ENCODE peak calls at places on chromosome 7, in seven cellular contexts. B is mammary epithelial cell, R is psoas muscle, J is H7, L is lower leg skin, Z is left lung, F is GM12865. P is an unnamed sample.

GRCh38 chr7:132650498-132650897 is 74.2 kb upstream of the PLXNA4 start:
- DNase-seq in B (peak), L (no peak), F (no peak), J (no peak), Z (no peak), R (no peak), P (peak)

GRCh38 chr7:11749629-11750028 is 82.4 kb downstream of the THSD7A start:
- DNase-seq in R (no peak), Z (no peak), B (no peak), F (no peak), L (no peak), J (no peak), P (no peak)

GRCh38 chr7:17581301-17581700 is 282.8 kb downstream of the AHR start:
- DNase-seq in L (no peak), F (no peak), Z (no peak), J (no peak), R (no peak), B (no peak), P (no peak)

GRCh38 chr7:3154881-3155494 is 111.3 kb upstream of the CARD11 start:
- DNase-seq in L (no peak), J (peak), R (no peak), Z (no peak), B (peak), F (peak), P (peak)

GRCh38 chr7:150439926-150440325 is 10.5 kb upstream of the GIMAP8 start:
- DNase-seq in B (no peak), L (no peak), J (no peak), R (no peak), Z (no peak), F (no peak), P (no peak)

GRCh38 chr7:143248781-143249354 is 14.4 kb upstream of the GSTK1 start:
- DNase-seq in J (no peak), Z (no peak), B (peak), L (no peak), R (no peak), F (no peak), P (no peak)

GRCh38 chr7:45920543-45921380 is at the start of gene IGFBP3:
- DNase-seq in Z (no peak), R (peak), J (peak), B (peak), L (no peak), F (peak), P (no peak)

GRCh38 chr7:100396421-100396982 is 23.2 kb downstream of the PILRA start:
- DNase-seq in R (no peak), B (no peak), L (no peak), Z (no peak), J (no peak), F (peak), P (no peak)

GRCh38 chr7:99141756-99142726 is 1.9 kb downstream of the SMURF1 start:
- DNase-seq in F (peak), J (peak), R (peak), L (peak), B (peak), Z (peak), P (peak)

GRCh38 chr7:131745645-131746248 is 189.3 kb upstream of the PODXL start:
- DNase-seq in Z (peak), L (no peak), B (peak), F (peak), J (peak), R (no peak), P (no peak)

GRCh38 chr7:132312531-132313070 is 263.7 kb downstream of the PLXNA4 start:
- DNase-seq in L (no peak), R (no peak), F (no peak), Z (no peak), B (no peak), J (no peak), P (no peak)

GRCh38 chr7:101717986-101718746 is 89.1 kb upstream of the MYL10 start:
- DNase-seq in L (no peak), Z (peak), J (peak), B (no peak), F (no peak), R (peak), P (peak)

GRCh38 chr7:43647772-43648643 is 65.1 kb downstream of the STK17A start:
- DNase-seq in F (peak), J (peak), B (peak), L (peak), R (peak), Z (peak), P (peak)

GRCh38 chr7:107170051-107170661 is 1.4 kb downstream of the HBP1 start:
- DNase-seq in J (peak), B (no peak), F (no peak), R (no peak), Z (no peak), L (no peak), P (no peak)

GRCh38 chr7:143416565-143417149 is 8.0 kb upstream of the EPHA1 start:
- DNase-seq in Z (no peak), L (no peak), B (no peak), R (no peak), F (peak), J (peak), P (no peak)

GRCh38 chr7:53110425-53110824 is 75.0 kb downstream of the POM121L12 start:
- DNase-seq in B (no peak), R (no peak), F (no peak), Z (no peak), J (no peak), L (no peak), P (no peak)

GRCh38 chr7:47893238-47893637 is 55.0 kb downstream of the PKD1L1 start:
- DNase-seq in B (no peak), L (no peak), F (peak), Z (no peak), R (no peak), J (peak), P (no peak)

GRCh38 chr7:3307437-3307836 is 6.4 kb downstream of the SDK1 start:
- DNase-seq in L (no peak), R (no peak), Z (no peak), B (no peak), J (no peak), F (no peak), P (no peak)

GRCh38 chr7:86942081-86942480 is 117.4 kb downstream of the ELAPOR2 start:
- DNase-seq in R (no peak), F (no peak), Z (no peak), B (no peak), J (no peak), L (no peak), P (no peak)

GRCh38 chr7:3981281-3981680 is 680.2 kb downstream of the SDK1 start:
- DNase-seq in F (no peak), Z (no peak), R (no peak), L (no peak), B (no peak), J (no peak), P (no peak)

GRCh38 chr7:127678330-127678729 is 26.3 kb downstream of the SND1 start:
- DNase-seq in R (no peak), F (no peak), B (no peak), L (no peak), Z (no peak), J (no peak), P (no peak)

GRCh38 chr7:13144622-13145021 is 457.2 kb downstream of the ARL4A start:
- DNase-seq in J (no peak), R (no peak), L (no peak), F (no peak), B (no peak), Z (no peak), P (peak)

GRCh38 chr7:106177295-106177690 is 65.2 kb upstream of the SYPL1 start:
- DNase-seq in L (no peak), B (no peak), R (no peak), F (no peak), Z (no peak), J (no peak), P (no peak)

GRCh38 chr7:92768501-92769360 is 67.6 kb downstream of the CDK6 start:
- DNase-seq in B (peak), J (no peak), L (no peak), R (no peak), Z (no peak), F (peak), P (no peak)

GRCh38 chr7:50300336-50300735 is 4.2 kb upstream of the IKZF1 start:
- DNase-seq in J (no peak), Z (no peak), L (no peak), R (no peak), B (no peak), F (no peak), P (no peak)

GRCh38 chr7:50302486-50303081 is 1.9 kb upstream of the IKZF1 start:
- DNase-seq in R (no peak), B (no peak), L (no peak), Z (no peak), F (no peak), J (peak), P (no peak)

GRCh38 chr7:50295133-50295532 is 9.4 kb upstream of the IKZF1 start:
- DNase-seq in L (no peak), F (no peak), J (no peak), Z (no peak), R (no peak), B (no peak), P (no peak)

GRCh38 chr7:50296799-50297198 is 7.7 kb upstream of the IKZF1 start:
- DNase-seq in F (no peak), R (no peak), Z (no peak), J (no peak), B (no peak), L (no peak), P (no peak)

DNA sequence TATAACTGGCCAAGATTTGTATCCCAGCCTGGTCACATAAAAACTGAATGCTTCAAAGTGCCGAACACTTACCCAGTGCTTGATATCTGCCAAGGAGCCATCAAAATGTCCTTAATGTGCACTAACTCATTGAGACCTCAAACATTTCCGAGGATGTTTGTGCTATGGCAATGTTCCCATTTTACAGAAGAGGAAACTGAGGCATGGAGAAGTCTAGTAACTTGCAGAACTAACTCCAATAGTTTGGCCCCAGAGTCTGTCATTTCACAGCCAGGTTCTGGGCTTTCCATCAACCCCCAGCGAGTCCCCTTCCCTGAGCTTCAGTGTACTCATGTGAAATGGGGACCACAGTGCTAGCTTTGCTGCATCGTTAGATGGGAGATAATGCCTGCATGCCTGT is 5.4 kb upstream of the IKZF1 start:
- DNase-seq in B (no peak), F (no peak), L (no peak), Z (no peak), R (no peak), J (no peak), P (no peak)
- H3K4me3 ChIP-seq in B (no peak), F (no peak), L (no peak), Z (no peak), R (no peak), J (no peak), P (no peak)

DNA sequence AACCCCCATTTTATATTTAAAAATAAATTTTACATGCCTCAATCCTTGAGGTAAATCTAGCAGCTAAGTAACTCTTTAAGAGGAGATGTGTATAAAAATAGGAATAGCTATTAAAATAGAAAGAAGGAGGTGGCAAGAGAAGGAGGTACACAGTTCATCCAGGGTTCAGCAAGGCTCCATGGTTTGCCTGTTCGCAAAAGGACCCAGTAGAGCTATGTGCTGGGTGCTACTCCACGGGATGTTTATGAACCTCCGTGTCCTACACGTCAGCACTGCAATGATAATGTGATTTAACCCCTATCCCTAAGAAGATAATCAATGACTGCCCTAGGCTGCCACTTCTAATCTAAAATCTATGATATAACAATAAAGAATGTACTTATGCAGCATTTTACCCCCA is 926 bp upstream of the DENND11 start:
- DNase-seq in B (no peak), J (no peak), Z (no peak), F (no peak), L (no peak), R (no peak), P (no peak)
- H3K4me3 ChIP-seq in B (no peak), J (no peak), Z (no peak), F (peak), L (no peak), R (peak), P (no peak)

GRCh38 chr7:96183163-96183562 is 138.7 kb downstream of the SLC25A13 start:
- DNase-seq in J (no peak), F (no peak), R (no peak), B (no peak), L (no peak), Z (no peak), P (no peak)

GRCh38 chr7:96184783-96185182 is 137.1 kb downstream of the SLC25A13 start:
- DNase-seq in J (no peak), F (no peak), Z (no peak), B (no peak), R (no peak), L (no peak), P (no peak)

GRCh38 chr7:96187735-96188622 is 133.9 kb downstream of the SLC25A13 start:
- DNase-seq in B (no peak), F (no peak), Z (no peak), L (no peak), R (no peak), J (no peak), P (no peak)

GRCh38 chr7:96189129-96189815 is 132.6 kb downstream of the SLC25A13 start:
- DNase-seq in B (no peak), R (no peak), Z (no peak), L (no peak), J (no peak), F (no peak), P (no peak)

GRCh38 chr7:96188623-96188991 is 133.3 kb downstream of the SLC25A13 start:
- DNase-seq in F (no peak), J (no peak), Z (no peak), L (no peak), R (no peak), B (no peak), P (no peak)
- H3K4me3 ChIP-seq in F (no peak), J (no peak), Z (no peak), L (no peak), R (no peak), B (no peak), P (no peak)

GRCh38 chr7:135147341-135147898 is 452 bp upstream of the TMEM140 start:
- DNase-seq in L (no peak), R (no peak), B (no peak), Z (no peak), F (no peak), J (peak), P (no peak)
- H3K4me3 ChIP-seq in L (no peak), R (peak), B (no peak), Z (peak), F (peak), J (no peak), P (peak)

GRCh38 chr7:157253850-157254249 is 83.0 kb upstream of the DNAJB6 start:
- DNase-seq in F (no peak), R (peak), B (no peak), L (no peak), Z (peak), J (no peak), P (no peak)

GRCh38 chr7:157250605-157251228 is 86.1 kb upstream of the DNAJB6 start:
- DNase-seq in Z (no peak), B (peak), F (peak), L (no peak), R (no peak), J (peak), P (no peak)

DNA sequence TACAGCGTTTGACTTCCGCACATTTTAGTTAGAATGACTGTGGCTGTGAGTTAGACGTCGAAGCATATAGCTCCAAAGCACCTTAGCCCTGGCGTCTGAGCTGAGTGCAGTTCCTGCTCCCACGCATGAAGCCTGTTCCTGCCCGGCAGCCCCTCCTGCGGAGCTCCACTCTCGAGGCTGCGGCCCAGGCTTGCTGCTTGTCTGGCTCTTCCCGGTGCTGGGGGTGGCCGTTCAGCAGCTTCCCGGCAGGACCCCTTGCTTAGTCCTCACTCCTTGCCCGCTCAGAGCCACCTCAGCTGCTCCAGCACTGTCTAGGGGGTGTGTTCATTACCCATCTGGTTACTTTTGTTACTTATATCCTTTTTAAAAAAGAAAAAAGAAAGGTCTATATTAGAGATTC is 88.1 kb upstream of the DNAJB6 start:
- DNase-seq in R (no peak), B (no peak), Z (no peak), J (no peak), L (no peak), F (no peak), P (no peak)
- H3K4me3 ChIP-seq in R (no peak), B (no peak), Z (no peak), J (no peak), L (no peak), F (no peak), P (no peak)

DNA sequence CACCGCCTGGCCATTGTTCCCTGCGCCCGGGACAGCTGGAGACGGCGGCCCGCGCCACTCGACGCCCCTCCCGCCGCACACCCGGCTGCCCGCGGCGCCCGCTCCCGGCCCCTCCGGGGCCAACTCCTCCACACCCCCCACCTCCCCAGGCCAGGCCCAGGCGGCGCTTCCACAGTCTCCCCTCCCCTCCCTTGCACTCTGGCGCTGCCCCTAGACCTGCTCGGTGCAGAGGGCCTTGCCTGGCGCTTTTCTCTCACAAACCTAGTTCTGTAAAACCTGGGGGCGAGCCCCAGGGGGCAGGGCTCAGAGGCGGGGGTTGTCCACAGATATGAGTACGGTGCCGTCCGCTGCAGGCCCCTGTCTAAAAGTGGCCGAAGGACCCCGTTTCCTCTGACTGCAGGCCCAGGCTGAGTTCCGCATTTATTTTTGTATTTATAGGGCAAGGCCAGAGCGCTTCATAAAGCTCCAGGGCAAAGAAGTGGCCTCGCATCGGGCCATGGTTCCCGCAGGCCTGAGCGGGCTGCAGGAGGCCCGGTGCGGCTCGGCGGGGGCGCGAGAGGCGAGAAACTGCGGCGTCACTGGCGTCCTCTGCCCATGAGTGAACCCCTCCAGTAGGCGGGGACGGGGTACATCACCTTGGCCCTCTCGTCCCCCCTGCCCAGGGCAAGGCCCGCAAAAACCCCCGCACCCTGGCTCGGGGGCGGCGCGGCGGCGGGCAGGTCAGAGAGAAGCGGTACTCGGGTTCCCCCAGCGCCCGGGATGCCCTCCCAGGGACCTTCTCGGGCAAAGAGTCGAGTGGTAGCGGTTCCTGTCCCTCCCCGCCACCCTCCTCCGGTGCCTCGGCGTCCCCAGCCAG is 355.6 kb downstream of the DNAJB6 start:
- DNase-seq in L (no peak), B (no peak), F (no peak), Z (peak), J (peak), R (no peak), P (no peak)
- H3K4me3 ChIP-seq in L (no peak), B (no peak), F (no peak), Z (no peak), J (peak), R (no peak), P (no peak)

GRCh38 chr7:111676167-111676566 is 113.9 kb upstream of the IMMP2L start:
- DNase-seq in F (no peak), L (no peak), Z (no peak), B (no peak), R (no peak), J (no peak), P (no peak)

GRCh38 chr7:111677848-111678247 is 115.6 kb upstream of the IMMP2L start:
- DNase-seq in B (peak), R (no peak), L (no peak), J (no peak), F (no peak), Z (no peak), P (no peak)

GRCh38 chr7:111676811-111677210 is 114.5 kb upstream of the IMMP2L start:
- DNase-seq in F (no peak), R (no peak), Z (no peak), L (no peak), J (no peak), B (no peak), P (no peak)

GRCh38 chr7:111668711-111669110 is 106.4 kb upstream of the IMMP2L start:
- DNase-seq in Z (no peak), J (no peak), L (no peak), B (no peak), R (no peak), F (no peak), P (no peak)

DNA sequence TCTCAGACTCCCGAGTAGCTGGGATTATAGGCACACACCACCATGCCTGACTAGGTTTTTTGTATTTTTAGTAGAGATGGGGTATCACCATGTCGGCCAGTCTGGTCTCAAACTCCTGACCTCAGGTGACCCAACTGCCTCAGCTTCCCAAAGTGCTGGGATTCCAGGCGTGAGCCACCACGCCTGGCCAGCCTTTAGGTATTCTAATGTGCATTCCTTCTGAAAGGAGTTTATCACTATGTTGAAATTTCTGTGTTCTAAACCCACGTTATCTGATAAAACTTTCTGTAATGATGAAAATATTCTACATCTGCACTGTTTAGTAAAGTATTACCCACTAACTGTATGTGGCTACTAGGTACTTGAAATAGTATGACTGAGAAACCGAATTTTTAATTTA is 110.6 kb upstream of the IMMP2L start:
- DNase-seq in Z (no peak), B (no peak), J (no peak), F (no peak), R (no peak), L (no peak), P (no peak)
- H3K4me3 ChIP-seq in Z (no peak), B (no peak), J (no peak), F (no peak), R (no peak), L (no peak), P (no peak)

GRCh38 chr7:27243340-27244163 is 950 bp downstream of the EVX1 start:
- DNase-seq in L (no peak), B (no peak), Z (no peak), R (no peak), J (peak), F (no peak), P (no peak)
- H3K4me3 ChIP-seq in L (no peak), B (no peak), Z (no peak), R (peak), J (no peak), F (no peak), P (no peak)